ENCODE peak calls at places on chromosomes 12 and 14, in nine cellular contexts. A is glutamatergic neuron; S is DMS153; O is aorta; W is H7; K is AG10803; P is T-helper 2 cell; Z is islet precursor cell; V is activated CD4-positive, alpha-beta T cell treated with anti-CD3 and anti-CD28 coated beads for 1 hour. J is an unnamed sample.
A peak's percentile ranks its signal among the peaks of the same experiment; 100 is the strongest.

GRCh38 chr14:39762576-39763401 is 330.6 kb upstream of the FBXO33 start:
- DNase-seq in A (no peak), S (no peak), O (no peak), W (no peak), K (no peak), P (no peak), Z (peak; percentile 80), V (no peak), J (no peak)

GRCh38 chr12:41032386-41032785 is 155.7 kb upstream of the PDZRN4 start:
- DNase-seq in A (no peak), S (no peak), O (no peak), W (no peak), K (no peak), P (no peak), Z (no peak), V (no peak), J (no peak)

GRCh38 chr12:14849664-14850063 is 6.3 kb upstream of the ART4 start:
- DNase-seq in A (no peak), S (no peak), O (no peak), W (no peak), K (peak; percentile 16), P (no peak), Z (peak; percentile 81), V (no peak), J (no peak)

GRCh38 chr14:72892103-72892878 is 1.6 kb downstream of the DPF3 start:
- DNase-seq in A (peak; percentile 28), S (no peak), O (no peak), W (peak; percentile 63), K (no peak), P (no peak), Z (peak; percentile 62), V (peak; percentile 15), J (no peak)

GRCh38 chr14:104091927-104092771 is 6.6 kb downstream of the ASPG start:
- DNase-seq in A (no peak), S (no peak), O (peak; percentile 46), W (peak; percentile 58), K (no peak), P (no peak), Z (no peak), V (no peak), J (no peak)

GRCh38 chr12:25384038-25384953 is 133.6 kb upstream of the KRAS start:
- DNase-seq in A (no peak), S (no peak), O (no peak), W (no peak), K (no peak), P (no peak), Z (no peak), V (no peak), J (peak; percentile 86)

GRCh38 chr12:49705479-49706267 is 1.5 kb downstream of the FMNL3 start:
- DNase-seq in A (no peak), S (no peak), O (peak; percentile 69), W (peak; percentile 37), K (peak; percentile 68), P (no peak), Z (peak; percentile 92), V (no peak), J (peak; percentile 61)

GRCh38 chr12:15688838-15689237 is 100.3 kb downstream of the EPS8 start:
- DNase-seq in A (no peak), S (no peak), O (peak; percentile 51), W (no peak), K (no peak), P (no peak), Z (no peak), V (no peak), J (no peak)

GRCh38 chr14:103003850-103004249 is 53.5 kb downstream of the CDC42BPB start:
- DNase-seq in A (no peak), S (no peak), O (no peak), W (peak; percentile 33), K (no peak), P (no peak), Z (no peak), V (no peak), J (no peak)

GRCh38 chr12:89417246-89417977 is 65.1 kb upstream of the DUSP6 start:
- DNase-seq in A (no peak), S (no peak), O (no peak), W (no peak), K (peak; percentile 31), P (no peak), Z (no peak), V (no peak), J (no peak)